ENCODE peak calls at places on chromosomes 3 and 15, in eight cellular contexts. C, X, G, M, V, F, A and J are unnamed samples.

GRCh38 chr15:55518641-55519040 is 10.6 kb upstream of the DNAAF4 start:
- DNase-seq in C (no peak), X (no peak), G (no peak), M (no peak), V (no peak), F (no peak), A (no peak), J (no peak)

GRCh38 chr3:116474356-116475200 is 29.3 kb upstream of the LSAMP start:
- DNase-seq in C (peak; percentile 93), X (no peak), G (no peak), M (no peak), V (no peak), F (peak; percentile 95), A (no peak), J (no peak)

GRCh38 chr15:75195122-75195765 is 6.4 kb upstream of the C15orf39 start:
- DNase-seq in C (peak; percentile 96), X (peak; percentile 85), G (no peak), M (peak; percentile 78), V (no peak), F (peak; percentile 96), A (peak; percentile 40), J (peak; percentile 92)

GRCh38 chr15:25777047-25777446 is 86.1 kb downstream of the ATP10A start:
- DNase-seq in C (no peak), X (peak; percentile 57), G (no peak), M (no peak), V (no peak), F (no peak), A (no peak), J (no peak)

GRCh38 chr3:177110308-177111254 is 86.7 kb downstream of the TBL1XR1 start:
- DNase-seq in C (no peak), X (no peak), G (no peak), M (no peak), V (no peak), F (peak; percentile 65), A (no peak), J (no peak)

GRCh38 chr3:184727357-184728060 is 15.6 kb upstream of the MAGEF1 start:
- DNase-seq in C (peak; percentile 30), X (no peak), G (peak; percentile 75), M (peak; percentile 80), V (peak; percentile 44), F (peak; percentile 87), A (peak; percentile 82), J (peak; percentile 58)

GRCh38 chr3:23702198-23702597 is 103.6 kb upstream of the UBE2E1 start:
- DNase-seq in C (no peak), X (no peak), G (peak; percentile 17), M (no peak), V (no peak), F (peak; percentile 52), A (no peak), J (no peak)

GRCh38 chr3:30720586-30721313 is 114.3 kb downstream of the TGFBR2 start:
- DNase-seq in C (no peak), X (no peak), G (peak; percentile 70), M (no peak), V (no peak), F (no peak), A (no peak), J (no peak)

GRCh38 chr3:13687409-13687989 is 138.6 kb downstream of the FBLN2 start:
- DNase-seq in C (no peak), X (no peak), G (no peak), M (no peak), V (no peak), F (no peak), A (no peak), J (peak; percentile 77)

GRCh38 chr15:75790631-75791336 is 52.5 kb upstream of the UBE2Q2 start:
- DNase-seq in C (no peak), X (no peak), G (no peak), M (no peak), V (no peak), F (no peak), A (no peak), J (no peak)

GRCh38 chr3:182739619-182740018 is 53.7 kb upstream of the ATP11B start:
- DNase-seq in C (no peak), X (no peak), G (peak; percentile 39), M (no peak), V (no peak), F (peak; percentile 51), A (peak; percentile 49), J (no peak)